ENCODE peak calls at places on chromosomes 16 and 17, in seven cellular contexts. Q, X, O, R, C, L and P are unnamed samples. For H3K4me1 and H3K27me3, the result is how much of the 10 kb centered on the place peaks cover.

GRCh38 chr16:68711421-68712139 is 25.5 kb upstream of the CDH1 start:
- DNase-seq in Q (no peak), X (no peak), O (no peak), R (no peak), C (no peak), L (no peak), P (no peak)

GRCh38 chr17:50584749-50585148 is 24.2 kb downstream of the CACNA1G start:
- DNase-seq in Q (no peak), X (no peak), O (no peak), R (no peak), C (no peak), L (no peak), P (no peak)

GRCh38 chr16:57537194-57537505 is 779 bp upstream of the CCDC102A start:
- DNase-seq in Q (no peak), X (no peak), O (no peak), R (no peak), C (no peak), L (no peak), P (no peak)

GRCh38 chr17:15384142-15384803 is 42.9 kb upstream of the TEKT3 start:
- DNase-seq in Q (no peak), X (no peak), O (no peak), R (no peak), C (peak), L (no peak), P (no peak)

GRCh38 chr17:64661981-64662773 is at the start of gene SMURF2:
- DNase-seq in Q (peak), X (peak), O (peak), R (peak), C (peak), L (peak), P (peak)

GRCh38 chr16:56643080-56643778 is 4.8 kb downstream of the MT1A start:
- DNase-seq in Q (peak), X (peak), O (peak), R (peak), C (no peak), L (peak), P (peak)

GRCh38 chr16:74726736-74727135 is 26.1 kb upstream of the MLKL start:
- DNase-seq in Q (no peak), X (peak), O (peak), R (peak), C (no peak), L (no peak), P (no peak)

GRCh38 chr16:73113326-73113720 is 65.4 kb upstream of the ZFHX3 start:
- DNase-seq in Q (peak), X (no peak), O (no peak), R (no peak), C (no peak), L (no peak), P (no peak)

GRCh38 chr16:87368029-87368765 is 15.4 kb downstream of the FBXO31 start:
- DNase-seq in Q (no peak), X (no peak), O (no peak), R (no peak), C (no peak), L (no peak), P (no peak)

GRCh38 chr17:251531-251930 is 70.1 kb upstream of the DOC2B start:
- DNase-seq in Q (no peak), X (no peak), O (no peak), R (no peak), C (peak), L (peak), P (no peak)

GRCh38 chr17:4209611-4210010 is 54.2 kb downstream of the ANKFY1 start:
- DNase-seq in Q (no peak), X (no peak), O (no peak), R (no peak), C (no peak), L (no peak), P (no peak)

GRCh38 chr17:73841431-73842060 is 197.3 kb upstream of the SDK2 start:
- DNase-seq in Q (no peak), X (no peak), O (peak), R (peak), C (no peak), L (no peak), P (no peak)

GRCh38 chr17:81163051-81163695 is 2.1 kb upstream of the PVALEF start:
- DNase-seq in Q (no peak), X (no peak), O (no peak), R (no peak), C (no peak), L (no peak), P (no peak)

GRCh38 chr16:88561485-88562369 is 8.5 kb upstream of the ZC3H18 start:
- DNase-seq in Q (peak), X (peak), O (peak), R (peak), C (no peak), L (no peak), P (peak)

GRCh38 chr17:30158896-30159625 is 42.4 kb downstream of the NSRP1 start:
- DNase-seq in Q (no peak), X (no peak), O (no peak), R (no peak), C (no peak), L (no peak), P (no peak)

GRCh38 chr16:87791295-87792204 is 25.8 kb upstream of the KLHDC4 start:
- DNase-seq in Q (no peak), X (no peak), O (peak), R (no peak), C (no peak), L (no peak), P (no peak)

GRCh38 chr17:82496529-82497434 is 22.8 kb upstream of the FOXK2 start:
- DNase-seq in Q (peak), X (peak), O (peak), R (peak), C (peak), L (peak), P (peak)

GRCh38 chr16:19907161-19907992 is 22.7 kb upstream of the GPRC5B start:
- DNase-seq in Q (peak), X (peak), O (peak), R (peak), C (no peak), L (peak), P (peak)

DNA sequence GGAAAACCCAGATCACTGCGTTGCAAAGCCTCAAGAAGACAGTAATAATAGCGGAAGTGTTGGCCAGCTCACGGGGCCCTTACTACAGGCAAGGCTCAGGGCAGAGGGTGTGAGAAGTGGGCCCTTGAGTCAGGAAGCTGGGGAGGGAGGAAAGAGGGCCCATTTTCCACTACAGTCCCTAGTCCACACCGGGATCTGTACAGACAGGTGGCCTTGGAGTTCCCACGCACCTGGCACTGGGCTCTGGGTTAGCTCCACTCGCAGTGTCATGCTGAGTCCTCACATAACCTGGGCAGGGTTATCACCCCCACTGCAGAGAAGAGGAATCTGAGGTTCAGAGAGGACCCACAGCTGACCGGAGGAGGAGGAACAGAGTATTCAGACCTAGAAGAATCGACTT is 16.8 kb upstream of the MTSS2 start:
- DNase-seq in Q (no peak), X (no peak), O (no peak), R (no peak), C (no peak), L (no peak), P (no peak)
- H3K4me3 ChIP-seq in Q (no peak), X (no peak), O (no peak), R (no peak), C (no peak), L (no peak), P (no peak)

GRCh38 chr16:31485571-31485970 is 2.6 kb downstream of the SLC5A2 start:
- DNase-seq in Q (no peak), X (no peak), O (no peak), R (no peak), C (no peak), L (no peak), P (no peak)
- H3K4me1 ChIP-seq in Q (under half), X (under half), O (under half), R (under half), C (under half), L (under half), P (under half)

GRCh38 chr16:53523971-53524548 is 21.1 kb upstream of the AKTIP start:
- DNase-seq in Q (no peak), X (no peak), O (no peak), R (no peak), C (peak), L (no peak), P (no peak)

GRCh38 chr16:53530741-53531140 is 27.7 kb upstream of the AKTIP start:
- DNase-seq in Q (no peak), X (no peak), O (no peak), R (no peak), C (no peak), L (no peak), P (no peak)

GRCh38 chr16:53529529-53529928 is 26.5 kb upstream of the AKTIP start:
- DNase-seq in Q (no peak), X (no peak), O (no peak), R (no peak), C (no peak), L (no peak), P (no peak)

GRCh38 chr16:53530046-53530445 is 27.0 kb upstream of the AKTIP start:
- DNase-seq in Q (no peak), X (no peak), O (no peak), R (no peak), C (no peak), L (no peak), P (no peak)

GRCh38 chr16:53528797-53529196 is 25.8 kb upstream of the AKTIP start:
- DNase-seq in Q (no peak), X (no peak), O (no peak), R (no peak), C (no peak), L (no peak), P (no peak)
- H3K27me3 ChIP-seq in Q (under half), X (under half), O (under half), R (under half), C (under half), L (under half), P (under half)

DNA sequence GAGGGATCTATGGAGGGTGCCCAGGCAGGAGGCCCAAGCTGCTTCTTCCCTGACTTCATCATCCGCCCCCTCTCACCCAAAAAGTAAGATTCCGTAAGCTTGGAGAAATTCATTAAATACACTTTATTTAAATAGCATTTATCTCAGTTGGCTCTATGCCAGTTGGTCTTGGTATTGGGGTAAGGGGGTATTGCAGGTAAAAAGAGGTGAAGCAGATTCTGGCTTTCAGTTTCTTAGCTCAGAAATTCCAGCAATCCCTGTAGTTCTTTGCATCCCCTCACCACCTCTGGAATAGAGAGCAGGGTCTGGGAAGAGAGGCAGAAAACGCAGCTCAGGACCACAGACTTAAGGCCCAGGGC is 750 bp upstream of the ALDOC start:
- DNase-seq in Q (no peak), X (no peak), O (no peak), R (no peak), C (no peak), L (no peak), P (no peak)
- H3K4me3 ChIP-seq in Q (no peak), X (no peak), O (no peak), R (no peak), C (no peak), L (no peak), P (peak)

DNA sequence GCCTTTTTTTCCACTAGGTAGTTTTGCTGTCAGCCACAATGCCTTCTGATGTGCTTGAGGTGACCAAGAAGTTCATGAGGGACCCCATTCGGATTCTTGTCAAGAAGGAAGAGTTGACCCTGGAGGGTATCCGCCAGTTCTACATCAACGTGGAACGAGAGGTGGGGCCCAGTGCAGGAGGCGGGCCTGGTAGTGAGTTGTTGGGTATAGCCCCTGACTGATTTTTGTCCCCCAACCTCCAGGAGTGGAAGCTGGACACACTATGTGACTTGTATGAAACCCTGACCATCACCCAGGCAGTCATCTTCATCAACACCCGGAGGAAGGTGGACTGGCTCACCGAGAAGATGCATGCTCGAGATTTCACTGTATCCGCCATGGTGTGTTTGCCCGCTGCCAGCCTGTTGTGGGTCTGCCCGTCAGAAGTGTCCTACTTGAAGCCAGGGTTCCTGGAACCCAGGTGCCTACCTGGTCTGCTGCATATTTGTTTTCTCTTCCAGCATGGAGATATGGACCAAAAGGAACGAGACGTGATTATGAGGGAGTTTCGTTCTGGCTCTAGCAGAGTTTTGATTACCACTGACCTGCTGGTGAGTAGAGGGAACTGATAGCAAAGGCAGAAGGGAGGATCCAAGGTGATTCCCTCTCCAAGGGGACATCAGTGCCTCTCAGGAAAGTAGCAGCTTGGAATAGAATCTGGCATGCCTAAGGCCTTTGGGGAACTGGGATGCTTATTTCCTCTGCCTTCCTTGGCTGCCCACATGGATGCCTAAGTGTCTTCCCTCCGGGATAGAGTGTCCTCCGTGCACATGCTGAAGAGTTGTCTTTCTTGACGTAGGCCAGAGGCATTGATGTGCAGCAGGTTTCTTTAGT is 1.9 kb upstream of the CD68 start:
- DNase-seq in Q (no peak), X (no peak), O (peak), R (no peak), C (no peak), L (no peak), P (no peak)
- H3K4me1 ChIP-seq in Q (under half), X (half or more), O (under half), R (half or more), C (half or more), L (half or more), P (under half)

DNA sequence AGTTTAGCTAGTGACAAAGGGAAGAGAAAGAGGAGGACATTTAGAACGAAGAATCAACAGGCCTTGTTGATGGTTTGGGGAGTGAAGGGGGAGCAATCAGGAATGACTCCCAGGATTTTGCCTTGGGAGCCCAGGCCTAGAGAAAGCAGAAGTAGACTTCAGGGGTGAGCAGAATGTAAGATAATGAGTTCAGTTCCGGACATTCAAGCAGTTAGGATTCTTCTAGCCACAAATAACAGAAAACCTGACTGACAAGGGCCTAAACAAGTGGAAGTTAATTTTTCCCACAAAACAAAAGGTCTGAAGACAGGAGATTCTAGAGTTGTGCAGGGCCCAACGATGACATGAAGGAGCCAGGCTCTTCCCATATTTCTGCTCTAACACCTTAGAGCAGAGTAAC is 45.9 kb downstream of the SKAP1 start:
- DNase-seq in Q (no peak), X (no peak), O (no peak), R (no peak), C (no peak), L (no peak), P (no peak)
- H3K27me3 ChIP-seq in Q (under half), X (under half), O (under half), R (under half), C (half or more), L (half or more), P (under half)